ENCODE peak calls at places on chromosomes 7 and 10, in eight cellular contexts. One of them, this sample, is unnamed.

GRCh38 chr10:88293073-88293472 is 290.0 kb downstream of the RNLS start:
- DNase-seq in Caki2: no peak
- DNase-seq in stimulated activated CD4-positive, alpha-beta T cell treated with anti-CD3 and anti-CD28 coated beads, Interleukin-1b, Interleukin-23, amount 100 ng/mL, for 24 hours: no peak
- DNase-seq in NCI-H1694: no peak
- DNase-seq in NCI-H1417 treated with DMSO at 0.1 percent for 48 hours: no peak
- DNase-seq in amniotic stem cell: no peak
- DNase-seq in T-helper 2 cell: no peak
- DNase-seq in mucosa of gallbladder: no peak
- DNase-seq in this sample: no peak

GRCh38 chr7:26705567-26705966 is 158.8 kb downstream of the SKAP2 start:
- DNase-seq in Caki2: peak
- DNase-seq in stimulated activated CD4-positive, alpha-beta T cell treated with anti-CD3 and anti-CD28 coated beads, Interleukin-1b, Interleukin-23, amount 100 ng/mL, for 24 hours: no peak
- DNase-seq in NCI-H1694: peak
- DNase-seq in NCI-H1417 treated with DMSO at 0.1 percent for 48 hours: no peak
- DNase-seq in amniotic stem cell: peak
- DNase-seq in T-helper 2 cell: no peak
- DNase-seq in mucosa of gallbladder: no peak
- DNase-seq in this sample: no peak

GRCh38 chr7:17535776-17536175 is 237.3 kb downstream of the AHR start:
- DNase-seq in Caki2: no peak
- DNase-seq in stimulated activated CD4-positive, alpha-beta T cell treated with anti-CD3 and anti-CD28 coated beads, Interleukin-1b, Interleukin-23, amount 100 ng/mL, for 24 hours: no peak
- DNase-seq in NCI-H1694: no peak
- DNase-seq in NCI-H1417 treated with DMSO at 0.1 percent for 48 hours: no peak
- DNase-seq in amniotic stem cell: no peak
- DNase-seq in T-helper 2 cell: no peak
- DNase-seq in mucosa of gallbladder: no peak
- DNase-seq in this sample: no peak

GRCh38 chr7:150317748-150318444 is 5.3 kb upstream of the LRRC61 start:
- DNase-seq in Caki2: peak
- DNase-seq in stimulated activated CD4-positive, alpha-beta T cell treated with anti-CD3 and anti-CD28 coated beads, Interleukin-1b, Interleukin-23, amount 100 ng/mL, for 24 hours: no peak
- DNase-seq in NCI-H1694: no peak
- DNase-seq in NCI-H1417 treated with DMSO at 0.1 percent for 48 hours: no peak
- DNase-seq in amniotic stem cell: no peak
- DNase-seq in T-helper 2 cell: no peak
- DNase-seq in mucosa of gallbladder: no peak
- DNase-seq in this sample: no peak

GRCh38 chr10:116038259-116038658 is 234.7 kb downstream of the GFRA1 start:
- DNase-seq in Caki2: no peak
- DNase-seq in stimulated activated CD4-positive, alpha-beta T cell treated with anti-CD3 and anti-CD28 coated beads, Interleukin-1b, Interleukin-23, amount 100 ng/mL, for 24 hours: no peak
- DNase-seq in NCI-H1694: no peak
- DNase-seq in NCI-H1417 treated with DMSO at 0.1 percent for 48 hours: no peak
- DNase-seq in amniotic stem cell: no peak
- DNase-seq in T-helper 2 cell: no peak
- DNase-seq in mucosa of gallbladder: peak
- DNase-seq in this sample: no peak

GRCh38 chr10:66680886-66681285 is 244.9 kb upstream of the LRRTM3 start:
- DNase-seq in Caki2: no peak
- DNase-seq in stimulated activated CD4-positive, alpha-beta T cell treated with anti-CD3 and anti-CD28 coated beads, Interleukin-1b, Interleukin-23, amount 100 ng/mL, for 24 hours: no peak
- DNase-seq in NCI-H1694: no peak
- DNase-seq in NCI-H1417 treated with DMSO at 0.1 percent for 48 hours: no peak
- DNase-seq in amniotic stem cell: no peak
- DNase-seq in T-helper 2 cell: no peak
- DNase-seq in mucosa of gallbladder: no peak
- DNase-seq in this sample: no peak

GRCh38 chr7:55838595-55838994 is 24.0 kb downstream of the SEPTIN14 start:
- DNase-seq in Caki2: no peak
- DNase-seq in stimulated activated CD4-positive, alpha-beta T cell treated with anti-CD3 and anti-CD28 coated beads, Interleukin-1b, Interleukin-23, amount 100 ng/mL, for 24 hours: no peak
- DNase-seq in NCI-H1694: no peak
- DNase-seq in NCI-H1417 treated with DMSO at 0.1 percent for 48 hours: no peak
- DNase-seq in amniotic stem cell: no peak
- DNase-seq in T-helper 2 cell: no peak
- DNase-seq in mucosa of gallbladder: no peak
- DNase-seq in this sample: no peak

GRCh38 chr10:114131094-114131493 is 42.9 kb downstream of the CCDC186 start:
- DNase-seq in Caki2: no peak
- DNase-seq in stimulated activated CD4-positive, alpha-beta T cell treated with anti-CD3 and anti-CD28 coated beads, Interleukin-1b, Interleukin-23, amount 100 ng/mL, for 24 hours: no peak
- DNase-seq in NCI-H1694: no peak
- DNase-seq in NCI-H1417 treated with DMSO at 0.1 percent for 48 hours: no peak
- DNase-seq in amniotic stem cell: no peak
- DNase-seq in T-helper 2 cell: no peak
- DNase-seq in mucosa of gallbladder: no peak
- DNase-seq in this sample: no peak

GRCh38 chr10:79948976-79949722 is at the start of gene SFTPD:
- DNase-seq in Caki2: no peak
- DNase-seq in stimulated activated CD4-positive, alpha-beta T cell treated with anti-CD3 and anti-CD28 coated beads, Interleukin-1b, Interleukin-23, amount 100 ng/mL, for 24 hours: no peak
- DNase-seq in NCI-H1694: no peak
- DNase-seq in NCI-H1417 treated with DMSO at 0.1 percent for 48 hours: no peak
- DNase-seq in amniotic stem cell: no peak
- DNase-seq in T-helper 2 cell: no peak
- DNase-seq in mucosa of gallbladder: no peak
- DNase-seq in this sample: no peak

GRCh38 chr10:50417906-50418697 is 166.8 kb upstream of the ASAH2 start:
- DNase-seq in Caki2: peak
- DNase-seq in stimulated activated CD4-positive, alpha-beta T cell treated with anti-CD3 and anti-CD28 coated beads, Interleukin-1b, Interleukin-23, amount 100 ng/mL, for 24 hours: no peak
- DNase-seq in NCI-H1694: no peak
- DNase-seq in NCI-H1417 treated with DMSO at 0.1 percent for 48 hours: no peak
- DNase-seq in amniotic stem cell: peak
- DNase-seq in T-helper 2 cell: peak
- DNase-seq in mucosa of gallbladder: peak
- DNase-seq in this sample: peak

GRCh38 chr10:48658889-48659269 is 25.8 kb upstream of the WDFY4 start:
- DNase-seq in Caki2: no peak
- DNase-seq in stimulated activated CD4-positive, alpha-beta T cell treated with anti-CD3 and anti-CD28 coated beads, Interleukin-1b, Interleukin-23, amount 100 ng/mL, for 24 hours: no peak
- DNase-seq in NCI-H1694: no peak
- DNase-seq in NCI-H1417 treated with DMSO at 0.1 percent for 48 hours: no peak
- DNase-seq in amniotic stem cell: no peak
- DNase-seq in T-helper 2 cell: no peak
- DNase-seq in mucosa of gallbladder: no peak
- DNase-seq in this sample: no peak

GRCh38 chr7:23863209-23863798 is 153.3 kb downstream of the STK31 start:
- DNase-seq in Caki2: peak
- DNase-seq in stimulated activated CD4-positive, alpha-beta T cell treated with anti-CD3 and anti-CD28 coated beads, Interleukin-1b, Interleukin-23, amount 100 ng/mL, for 24 hours: no peak
- DNase-seq in NCI-H1694: peak
- DNase-seq in NCI-H1417 treated with DMSO at 0.1 percent for 48 hours: peak
- DNase-seq in amniotic stem cell: no peak
- DNase-seq in T-helper 2 cell: no peak
- DNase-seq in mucosa of gallbladder: no peak
- DNase-seq in this sample: peak

GRCh38 chr10:23980054-23980453 is 228.9 kb upstream of the KIAA1217 start:
- DNase-seq in Caki2: no peak
- DNase-seq in stimulated activated CD4-positive, alpha-beta T cell treated with anti-CD3 and anti-CD28 coated beads, Interleukin-1b, Interleukin-23, amount 100 ng/mL, for 24 hours: no peak
- DNase-seq in NCI-H1694: no peak
- DNase-seq in NCI-H1417 treated with DMSO at 0.1 percent for 48 hours: no peak
- DNase-seq in amniotic stem cell: no peak
- DNase-seq in T-helper 2 cell: no peak
- DNase-seq in mucosa of gallbladder: no peak
- DNase-seq in this sample: no peak

GRCh38 chr7:81926154-81926553 is 156.3 kb upstream of the HGF start:
- DNase-seq in Caki2: no peak
- DNase-seq in stimulated activated CD4-positive, alpha-beta T cell treated with anti-CD3 and anti-CD28 coated beads, Interleukin-1b, Interleukin-23, amount 100 ng/mL, for 24 hours: no peak
- DNase-seq in NCI-H1694: no peak
- DNase-seq in NCI-H1417 treated with DMSO at 0.1 percent for 48 hours: no peak
- DNase-seq in amniotic stem cell: peak
- DNase-seq in T-helper 2 cell: no peak
- DNase-seq in mucosa of gallbladder: no peak
- DNase-seq in this sample: no peak

GRCh38 chr10:55212051-55212450 is 411.0 kb upstream of the PCDH15 start:
- DNase-seq in Caki2: no peak
- DNase-seq in stimulated activated CD4-positive, alpha-beta T cell treated with anti-CD3 and anti-CD28 coated beads, Interleukin-1b, Interleukin-23, amount 100 ng/mL, for 24 hours: no peak
- DNase-seq in NCI-H1694: no peak
- DNase-seq in NCI-H1417 treated with DMSO at 0.1 percent for 48 hours: no peak
- DNase-seq in amniotic stem cell: no peak
- DNase-seq in T-helper 2 cell: no peak
- DNase-seq in mucosa of gallbladder: no peak
- DNase-seq in this sample: no peak

GRCh38 chr7:4720225-4720624 is 38.1 kb downstream of the FOXK1 start:
- DNase-seq in Caki2: no peak
- DNase-seq in stimulated activated CD4-positive, alpha-beta T cell treated with anti-CD3 and anti-CD28 coated beads, Interleukin-1b, Interleukin-23, amount 100 ng/mL, for 24 hours: no peak
- DNase-seq in NCI-H1694: no peak
- DNase-seq in NCI-H1417 treated with DMSO at 0.1 percent for 48 hours: no peak
- DNase-seq in amniotic stem cell: no peak
- DNase-seq in T-helper 2 cell: no peak
- DNase-seq in mucosa of gallbladder: no peak
- DNase-seq in this sample: no peak

GRCh38 chr10:124612611-124613498 is 131.3 kb downstream of the FAM53B start:
- DNase-seq in Caki2: no peak
- DNase-seq in stimulated activated CD4-positive, alpha-beta T cell treated with anti-CD3 and anti-CD28 coated beads, Interleukin-1b, Interleukin-23, amount 100 ng/mL, for 24 hours: no peak
- DNase-seq in NCI-H1694: peak
- DNase-seq in NCI-H1417 treated with DMSO at 0.1 percent for 48 hours: no peak
- DNase-seq in amniotic stem cell: no peak
- DNase-seq in T-helper 2 cell: no peak
- DNase-seq in mucosa of gallbladder: no peak
- DNase-seq in this sample: peak

GRCh38 chr7:43693687-43694398 is 35.5 kb downstream of the COA1 start:
- DNase-seq in Caki2: peak
- DNase-seq in stimulated activated CD4-positive, alpha-beta T cell treated with anti-CD3 and anti-CD28 coated beads, Interleukin-1b, Interleukin-23, amount 100 ng/mL, for 24 hours: no peak
- DNase-seq in NCI-H1694: no peak
- DNase-seq in NCI-H1417 treated with DMSO at 0.1 percent for 48 hours: no peak
- DNase-seq in amniotic stem cell: peak
- DNase-seq in T-helper 2 cell: no peak
- DNase-seq in mucosa of gallbladder: no peak
- DNase-seq in this sample: peak

GRCh38 chr7:100726998-100727761 is 6.2 kb upstream of the ZAN start:
- DNase-seq in Caki2: no peak
- DNase-seq in stimulated activated CD4-positive, alpha-beta T cell treated with anti-CD3 and anti-CD28 coated beads, Interleukin-1b, Interleukin-23, amount 100 ng/mL, for 24 hours: no peak
- DNase-seq in NCI-H1694: no peak
- DNase-seq in NCI-H1417 treated with DMSO at 0.1 percent for 48 hours: no peak
- DNase-seq in amniotic stem cell: peak
- DNase-seq in T-helper 2 cell: no peak
- DNase-seq in mucosa of gallbladder: no peak
- DNase-seq in this sample: no peak

GRCh38 chr10:31031205-31031665 is 430 bp downstream of the ZNF438 start:
- DNase-seq in Caki2: no peak
- DNase-seq in stimulated activated CD4-positive, alpha-beta T cell treated with anti-CD3 and anti-CD28 coated beads, Interleukin-1b, Interleukin-23, amount 100 ng/mL, for 24 hours: no peak
- DNase-seq in NCI-H1694: no peak
- DNase-seq in NCI-H1417 treated with DMSO at 0.1 percent for 48 hours: no peak
- DNase-seq in amniotic stem cell: no peak
- DNase-seq in T-helper 2 cell: no peak
- DNase-seq in mucosa of gallbladder: no peak
- DNase-seq in this sample: no peak

GRCh38 chr10:132392811-132393694 is 3.9 kb upstream of the PWWP2B start:
- DNase-seq in Caki2: no peak
- DNase-seq in stimulated activated CD4-positive, alpha-beta T cell treated with anti-CD3 and anti-CD28 coated beads, Interleukin-1b, Interleukin-23, amount 100 ng/mL, for 24 hours: no peak
- DNase-seq in NCI-H1694: no peak
- DNase-seq in NCI-H1417 treated with DMSO at 0.1 percent for 48 hours: no peak
- DNase-seq in amniotic stem cell: no peak
- DNase-seq in T-helper 2 cell: no peak
- DNase-seq in mucosa of gallbladder: no peak
- DNase-seq in this sample: no peak

GRCh38 chr7:69817835-69818646 is 219.8 kb downstream of the AUTS2 start:
- DNase-seq in Caki2: no peak
- DNase-seq in stimulated activated CD4-positive, alpha-beta T cell treated with anti-CD3 and anti-CD28 coated beads, Interleukin-1b, Interleukin-23, amount 100 ng/mL, for 24 hours: no peak
- DNase-seq in NCI-H1694: no peak
- DNase-seq in NCI-H1417 treated with DMSO at 0.1 percent for 48 hours: no peak
- DNase-seq in amniotic stem cell: no peak
- DNase-seq in T-helper 2 cell: no peak
- DNase-seq in mucosa of gallbladder: no peak
- DNase-seq in this sample: no peak

GRCh38 chr10:117537436-117537903 is 5.1 kb upstream of the EMX2 start:
- DNase-seq in Caki2: peak
- DNase-seq in stimulated activated CD4-positive, alpha-beta T cell treated with anti-CD3 and anti-CD28 coated beads, Interleukin-1b, Interleukin-23, amount 100 ng/mL, for 24 hours: no peak
- DNase-seq in NCI-H1694: no peak
- DNase-seq in NCI-H1417 treated with DMSO at 0.1 percent for 48 hours: no peak
- DNase-seq in amniotic stem cell: no peak
- DNase-seq in T-helper 2 cell: no peak
- DNase-seq in mucosa of gallbladder: no peak
- DNase-seq in this sample: no peak

GRCh38 chr10:114172776-114173555 is 1.0 kb downstream of the CCDC186 start:
- DNase-seq in Caki2: peak
- DNase-seq in stimulated activated CD4-positive, alpha-beta T cell treated with anti-CD3 and anti-CD28 coated beads, Interleukin-1b, Interleukin-23, amount 100 ng/mL, for 24 hours: no peak
- DNase-seq in NCI-H1694: no peak
- DNase-seq in NCI-H1417 treated with DMSO at 0.1 percent for 48 hours: no peak
- DNase-seq in amniotic stem cell: no peak
- DNase-seq in T-helper 2 cell: no peak
- DNase-seq in mucosa of gallbladder: no peak
- DNase-seq in this sample: peak

GRCh38 chr7:41709621-41710020 is 6.7 kb upstream of the INHBA start:
- DNase-seq in Caki2: peak
- DNase-seq in stimulated activated CD4-positive, alpha-beta T cell treated with anti-CD3 and anti-CD28 coated beads, Interleukin-1b, Interleukin-23, amount 100 ng/mL, for 24 hours: no peak
- DNase-seq in NCI-H1694: no peak
- DNase-seq in NCI-H1417 treated with DMSO at 0.1 percent for 48 hours: no peak
- DNase-seq in amniotic stem cell: peak
- DNase-seq in T-helper 2 cell: no peak
- DNase-seq in mucosa of gallbladder: no peak
- DNase-seq in this sample: peak

This sample was measured in SW480.